ENCODE peak calls at places on chromosomes 2 and 18, in eight cellular contexts. V is BE2C; X is nephron progenitor cell; E is fibroblast of pulmonary artery; R is tibial nerve; U is PC-3; M is CD4-positive, alpha-beta T cell; T is fibroblast of lung. O is an unnamed sample.

GRCh38 chr18:42706618-42707017 is 408.9 kb downstream of the RIT2 start:
- DNase-seq in V (peak; percentile 67), X (peak; percentile 34), E (peak; percentile 2), R (no peak), U (no peak), M (no peak), T (peak; percentile 2), O (no peak)

GRCh38 chr2:190714958-190715357 is 66.1 kb downstream of the NAB1 start:
- DNase-seq in V (no peak), X (no peak), E (peak; percentile 19), R (no peak), U (peak; percentile 31), M (no peak), T (peak; percentile 90), O (no peak)

GRCh38 chr2:128754246-128754724 is 435.6 kb upstream of the HS6ST1 start:
- DNase-seq in V (peak; percentile 50), X (no peak), E (peak; percentile 64), R (no peak), U (no peak), M (no peak), T (peak; percentile 22), O (no peak)

GRCh38 chr2:156657809-156658208 is 221.6 kb downstream of the GPD2 start:
- DNase-seq in V (no peak), X (no peak), E (peak; percentile 48), R (no peak), U (no peak), M (no peak), T (no peak), O (no peak)

GRCh38 chr2:215883799-215884198 is 129.6 kb downstream of the MREG start:
- DNase-seq in V (no peak), X (no peak), E (no peak), R (no peak), U (no peak), M (no peak), T (no peak), O (no peak)

GRCh38 chr2:205496777-205497176 is 185.5 kb upstream of the NRP2 start:
- DNase-seq in V (no peak), X (no peak), E (peak; percentile 80), R (no peak), U (no peak), M (no peak), T (peak; percentile 80), O (no peak)

GRCh38 chr2:231904161-231904611 is 22.0 kb downstream of the NPPC start:
- DNase-seq in V (no peak), X (no peak), E (no peak), R (no peak), U (no peak), M (no peak), T (no peak), O (peak; percentile 41)

GRCh38 chr2:205411558-205411957 is 270.7 kb upstream of the NRP2 start:
- DNase-seq in V (no peak), X (no peak), E (no peak), R (no peak), U (no peak), M (no peak), T (no peak), O (no peak)

GRCh38 chr2:67895171-67895941 is 167.4 kb downstream of the C1D start:
- DNase-seq in V (no peak), X (peak; percentile 76), E (no peak), R (no peak), U (peak; percentile 46), M (no peak), T (no peak), O (no peak)

GRCh38 chr2:85936421-85937068 is 47.8 kb upstream of the ST3GAL5 start:
- DNase-seq in V (no peak), X (no peak), E (peak; percentile 52), R (no peak), U (no peak), M (no peak), T (peak; percentile 47), O (no peak)

GRCh38 chr2:212537311-212538155 is 1.1 kb downstream of the ERBB4 start:
- DNase-seq in V (peak; percentile 70), X (peak; percentile 44), E (peak; percentile 20), R (peak; percentile 12), U (peak; percentile 12), M (no peak), T (peak; percentile 17), O (peak; percentile 28)
- TF ChIP-seq CTCF in V (no peak), X (no peak), E (no peak), R (no peak), U (no peak), M (no peak), T (no peak), O (no peak)

DNA sequence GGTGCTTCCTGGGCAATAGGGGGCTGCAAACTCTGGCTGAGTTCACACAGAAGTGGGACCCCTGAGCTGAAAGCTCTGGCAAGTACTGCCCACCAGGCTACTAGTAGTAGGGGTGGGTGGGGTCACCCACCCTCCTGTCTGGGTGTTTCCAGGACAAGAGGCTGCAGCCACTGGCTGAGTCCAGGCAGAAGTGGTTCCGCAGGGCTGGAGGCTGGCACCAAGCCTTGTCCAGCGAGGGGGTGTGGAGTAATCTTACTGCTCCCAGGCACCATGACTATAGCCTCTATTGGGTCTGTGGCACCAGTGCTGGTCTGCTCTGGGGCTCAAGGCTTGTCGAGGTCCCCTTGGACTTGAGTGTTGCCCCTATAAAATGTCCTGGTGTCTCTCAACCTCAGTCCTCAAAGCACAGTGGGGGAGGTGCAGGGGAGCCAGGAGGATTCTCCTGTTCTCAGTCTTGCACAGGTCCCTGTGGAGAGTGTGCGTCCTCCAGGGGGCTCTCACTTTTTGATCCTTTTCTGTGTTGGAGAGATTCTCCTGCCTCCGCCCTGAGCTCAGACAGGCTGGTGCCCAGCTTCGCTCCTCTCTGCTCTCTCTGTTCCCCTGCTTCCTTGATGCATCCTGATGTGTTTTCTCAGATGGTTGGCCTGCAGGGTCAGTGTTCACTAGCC is 48.1 kb downstream of the NUP35 start:
- DNase-seq in V (no peak), X (no peak), E (no peak), R (no peak), U (no peak), M (no peak), T (no peak), O (no peak)
- TF ChIP-seq CTCF in V (no peak), X (no peak), E (no peak), R (no peak), U (no peak), M (no peak), T (no peak), O (no peak)

GRCh38 chr2:10305715-10306114 is 3.0 kb downstream of the HPCAL1 start:
- DNase-seq in V (peak; percentile 60), X (peak; percentile 33), E (no peak), R (no peak), U (peak; percentile 52), M (peak; percentile 44), T (no peak), O (no peak)
- TF ChIP-seq CTCF in V (peak; percentile 64), X (no peak), E (no peak), R (no peak), U (peak; percentile 52), M (peak; percentile 62), T (no peak), O (no peak)

DNA sequence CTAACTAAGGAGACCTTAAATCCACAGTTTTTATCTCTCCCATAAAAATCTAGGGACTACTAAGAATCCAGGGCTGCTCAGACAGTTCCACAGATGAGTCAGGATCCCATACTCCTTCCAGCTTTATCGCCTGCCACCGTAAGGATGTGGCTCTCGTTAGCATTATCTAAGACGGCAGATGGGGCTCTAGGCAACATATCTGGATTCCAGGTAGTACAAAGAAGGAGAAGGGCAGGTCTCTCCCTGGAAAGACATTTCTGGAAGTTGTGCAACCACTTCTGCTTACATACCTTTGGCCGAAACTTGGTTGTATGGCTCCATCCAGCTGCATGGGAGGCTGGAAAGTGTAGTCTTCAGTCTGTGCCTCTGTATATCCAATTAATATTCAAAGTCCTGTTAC is 149.4 kb downstream of the SP3 start:
- DNase-seq in V (no peak), X (no peak), E (no peak), R (no peak), U (no peak), M (no peak), T (no peak), O (no peak)
- TF ChIP-seq CTCF in V (no peak), X (no peak), E (no peak), R (no peak), U (no peak), M (no peak), T (no peak), O (no peak)

GRCh38 chr2:112728384-112729175 is 7.8 kb downstream of the NT5DC4 start:
- DNase-seq in V (no peak), X (no peak), E (no peak), R (no peak), U (no peak), M (no peak), T (no peak), O (no peak)
- TF ChIP-seq CTCF in V (no peak), X (no peak), E (no peak), R (no peak), U (no peak), M (no peak), T (no peak), O (no peak)

GRCh38 chr2:109123586-109124201 is 5.3 kb upstream of the SH3RF3 start:
- DNase-seq in V (no peak), X (no peak), E (no peak), R (no peak), U (no peak), M (no peak), T (no peak), O (no peak)

GRCh38 chr2:109117780-109118179 is 11.2 kb upstream of the SH3RF3 start:
- DNase-seq in V (no peak), X (no peak), E (no peak), R (no peak), U (no peak), M (no peak), T (no peak), O (no peak)

GRCh38 chr2:109120166-109120565 is 8.8 kb upstream of the SH3RF3 start:
- DNase-seq in V (no peak), X (no peak), E (no peak), R (no peak), U (no peak), M (no peak), T (no peak), O (no peak)

GRCh38 chr2:109118321-109118720 is 10.7 kb upstream of the SH3RF3 start:
- DNase-seq in V (no peak), X (no peak), E (no peak), R (no peak), U (no peak), M (no peak), T (no peak), O (no peak)
- TF ChIP-seq CTCF in V (no peak), X (no peak), E (no peak), R (no peak), U (no peak), M (no peak), T (no peak), O (no peak)

DNA sequence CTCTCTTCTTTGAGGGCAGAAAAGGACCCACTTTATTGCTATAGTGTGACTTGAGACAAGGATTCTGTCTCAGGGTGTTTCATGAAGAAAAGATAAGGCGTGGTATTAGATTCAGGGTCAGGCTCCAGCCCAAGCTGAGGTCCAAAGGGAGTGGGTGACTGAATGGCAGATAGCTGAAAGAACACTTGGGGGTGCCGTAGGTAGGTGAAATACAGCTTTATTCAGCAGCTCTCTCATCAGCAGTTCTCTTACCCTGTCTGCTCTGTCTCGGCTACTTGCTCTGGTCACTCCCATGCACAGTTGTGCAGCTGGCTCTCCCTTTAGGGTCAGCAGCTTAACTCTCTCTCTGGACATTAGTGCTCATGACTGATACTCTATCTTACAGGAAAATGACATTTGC is 379.9 kb downstream of the LPIN1 start:
- DNase-seq in V (no peak), X (no peak), E (no peak), R (no peak), U (no peak), M (no peak), T (no peak), O (no peak)
- TF ChIP-seq CTCF in V (no peak), X (no peak), E (no peak), R (no peak), U (no peak), M (no peak), T (no peak), O (no peak)